ENCODE peak calls at places on chromosomes 2 and 18, in seven cellular contexts. One of them, this sample, is unnamed.
A peak's percentile ranks its signal among the peaks of the same experiment; 100 is the strongest.

GRCh38 chr18:37499008-37499407 is 66.6 kb downstream of the CELF4 start:
- DNase-seq in thoracic aorta: no peak
- DNase-seq in IMR-90: no peak
- DNase-seq in tibial nerve: no peak
- DNase-seq in keratinocyte: no peak
- DNase-seq in mucosa of descending colon: no peak
- DNase-seq in PC-3: no peak
- DNase-seq in this sample: peak; percentile 43

GRCh38 chr2:180456811-180457210 is 449.7 kb upstream of the CWC22 start:
- DNase-seq in keratinocyte: no peak
- DNase-seq in thoracic aorta: no peak
- DNase-seq in tibial nerve: no peak
- DNase-seq in IMR-90: no peak
- DNase-seq in PC-3: no peak
- DNase-seq in mucosa of descending colon: no peak
- DNase-seq in this sample: no peak

GRCh38 chr2:190716176-190716807 is 67.4 kb downstream of the NAB1 start:
- DNase-seq in keratinocyte: no peak
- DNase-seq in IMR-90: no peak
- DNase-seq in thoracic aorta: no peak
- DNase-seq in mucosa of descending colon: no peak
- DNase-seq in tibial nerve: no peak
- DNase-seq in PC-3: peak; percentile 75
- DNase-seq in this sample: no peak

GRCh38 chr2:113157897-113158753 is 15.6 kb upstream of the PSD4 start:
- DNase-seq in keratinocyte: peak; percentile 46
- DNase-seq in thoracic aorta: no peak
- DNase-seq in tibial nerve: no peak
- DNase-seq in mucosa of descending colon: no peak
- DNase-seq in PC-3: peak; percentile 89
- DNase-seq in IMR-90: peak; percentile 26
- DNase-seq in this sample: no peak

GRCh38 chr2:62300925-62301324 is 105.0 kb downstream of the B3GNT2 start:
- DNase-seq in mucosa of descending colon: no peak
- DNase-seq in PC-3: no peak
- DNase-seq in thoracic aorta: no peak
- DNase-seq in IMR-90: peak; percentile 6
- DNase-seq in tibial nerve: no peak
- DNase-seq in keratinocyte: no peak
- DNase-seq in this sample: no peak

GRCh38 chr2:7567646-7568045 is 650.4 kb downstream of the RNF144A start:
- DNase-seq in keratinocyte: no peak
- DNase-seq in mucosa of descending colon: peak; percentile 58
- DNase-seq in PC-3: no peak
- DNase-seq in IMR-90: no peak
- DNase-seq in thoracic aorta: no peak
- DNase-seq in tibial nerve: no peak
- DNase-seq in this sample: no peak

GRCh38 chr18:55286257-55286825 is 301.7 kb downstream of the TCF4 start:
- DNase-seq in mucosa of descending colon: no peak
- DNase-seq in PC-3: no peak
- DNase-seq in tibial nerve: no peak
- DNase-seq in IMR-90: no peak
- DNase-seq in keratinocyte: no peak
- DNase-seq in thoracic aorta: no peak
- DNase-seq in this sample: no peak

GRCh38 chr18:11511434-11512095 is 97.8 kb upstream of the SLC35G4 start:
- DNase-seq in PC-3: no peak
- DNase-seq in tibial nerve: no peak
- DNase-seq in mucosa of descending colon: no peak
- DNase-seq in thoracic aorta: no peak
- DNase-seq in keratinocyte: no peak
- DNase-seq in IMR-90: no peak
- DNase-seq in this sample: no peak

GRCh38 chr2:69143726-69144360 is 130.9 kb downstream of the ANTXR1 start:
- DNase-seq in keratinocyte: no peak
- DNase-seq in thoracic aorta: no peak
- DNase-seq in mucosa of descending colon: no peak
- DNase-seq in PC-3: peak; percentile 65
- DNase-seq in tibial nerve: no peak
- DNase-seq in IMR-90: peak; percentile 35
- DNase-seq in this sample: no peak

GRCh38 chr2:98027535-98027934 is 31.8 kb upstream of the TMEM131 start:
- DNase-seq in PC-3: no peak
- DNase-seq in mucosa of descending colon: no peak
- DNase-seq in keratinocyte: no peak
- DNase-seq in tibial nerve: no peak
- DNase-seq in thoracic aorta: no peak
- DNase-seq in IMR-90: no peak
- DNase-seq in this sample: no peak

GRCh38 chr2:2662847-2663356 is 331.8 kb upstream of the MYT1L start:
- DNase-seq in IMR-90: no peak
- DNase-seq in tibial nerve: no peak
- DNase-seq in thoracic aorta: no peak
- DNase-seq in mucosa of descending colon: no peak
- DNase-seq in keratinocyte: no peak
- DNase-seq in PC-3: peak; percentile 65
- DNase-seq in this sample: no peak

GRCh38 chr2:138814123-138814883 is 34.1 kb upstream of the NXPH2 start:
- DNase-seq in tibial nerve: no peak
- DNase-seq in keratinocyte: no peak
- DNase-seq in IMR-90: no peak
- DNase-seq in thoracic aorta: no peak
- DNase-seq in PC-3: peak; percentile 42
- DNase-seq in mucosa of descending colon: no peak
- DNase-seq in this sample: peak; percentile 16

GRCh38 chr2:45345331-45346305 is 265.4 kb downstream of the SRBD1 start:
- DNase-seq in PC-3: no peak
- DNase-seq in tibial nerve: no peak
- DNase-seq in thoracic aorta: no peak
- DNase-seq in keratinocyte: no peak
- DNase-seq in mucosa of descending colon: no peak
- DNase-seq in IMR-90: no peak
- DNase-seq in this sample: no peak

GRCh38 chr2:239882335-239882734 is 142.8 kb downstream of the NDUFA10 start:
- DNase-seq in mucosa of descending colon: no peak
- DNase-seq in tibial nerve: peak; percentile 43
- DNase-seq in thoracic aorta: no peak
- DNase-seq in PC-3: peak; percentile 74
- DNase-seq in IMR-90: no peak
- DNase-seq in keratinocyte: no peak
- DNase-seq in this sample: peak; percentile 68

GRCh38 chr2:239884051-239884405 is 141.1 kb downstream of the NDUFA10 start:
- DNase-seq in IMR-90: no peak
- DNase-seq in thoracic aorta: no peak
- DNase-seq in PC-3: no peak
- DNase-seq in keratinocyte: no peak
- DNase-seq in tibial nerve: no peak
- DNase-seq in mucosa of descending colon: no peak
- DNase-seq in this sample: no peak

GRCh38 chr2:239883326-239884050 is 141.7 kb downstream of the NDUFA10 start:
- DNase-seq in mucosa of descending colon: no peak
- DNase-seq in IMR-90: no peak
- DNase-seq in keratinocyte: no peak
- DNase-seq in tibial nerve: no peak
- DNase-seq in thoracic aorta: no peak
- DNase-seq in PC-3: no peak
- DNase-seq in this sample: no peak

GRCh38 chr2:239881561-239882320 is 143.4 kb downstream of the NDUFA10 start:
- DNase-seq in tibial nerve: no peak
- DNase-seq in keratinocyte: no peak
- DNase-seq in mucosa of descending colon: no peak
- DNase-seq in PC-3: no peak
- DNase-seq in IMR-90: no peak
- DNase-seq in thoracic aorta: peak; percentile 19
- DNase-seq in this sample: no peak

GRCh38 chr2:239882781-239883180 is 142.4 kb downstream of the NDUFA10 start:
- DNase-seq in keratinocyte: no peak
- DNase-seq in thoracic aorta: no peak
- DNase-seq in IMR-90: no peak
- DNase-seq in tibial nerve: no peak
- DNase-seq in PC-3: no peak
- DNase-seq in mucosa of descending colon: no peak
- DNase-seq in this sample: no peak
- H3K9me3 ChIP-seq in keratinocyte: peaks cover 3% of the 10 kb centered on the region
- H3K9me3 ChIP-seq in thoracic aorta: peaks cover 18% of the 10 kb centered on the region
- H3K9me3 ChIP-seq in IMR-90: peaks cover 14% of the 10 kb centered on the region
- H3K9me3 ChIP-seq in tibial nerve: no peaks in the 10 kb centered on the region
- H3K9me3 ChIP-seq in PC-3: peaks cover 10% of the 10 kb centered on the region
- H3K9me3 ChIP-seq in mucosa of descending colon: peaks cover 26% of the 10 kb centered on the region
- H3K9me3 ChIP-seq in this sample: peaks cover 2% of the 10 kb centered on the region

GRCh38 chr2:162091325-162092007 is 17.5 kb upstream of the DPP4 start:
- DNase-seq in IMR-90: peak; percentile 42
- DNase-seq in PC-3: peak; percentile 92
- DNase-seq in tibial nerve: no peak
- DNase-seq in thoracic aorta: no peak
- DNase-seq in keratinocyte: peak; percentile 73
- DNase-seq in mucosa of descending colon: peak; percentile 64
- DNase-seq in this sample: peak; percentile 55
- TF ChIP-seq CTCF in IMR-90: no peak
- TF ChIP-seq CTCF in PC-3: peak; percentile 63
- TF ChIP-seq CTCF in tibial nerve: no peak
- TF ChIP-seq CTCF in thoracic aorta: no peak
- TF ChIP-seq CTCF in keratinocyte: peak; percentile 72
- TF ChIP-seq CTCF in mucosa of descending colon: no peak
- TF ChIP-seq CTCF in this sample: peak; percentile 46

GRCh38 chr2:172554352-172555271 is 1.3 kb upstream of the PDK1 start:
- DNase-seq in thoracic aorta: no peak
- DNase-seq in PC-3: peak; percentile 2
- DNase-seq in keratinocyte: no peak
- DNase-seq in IMR-90: no peak
- DNase-seq in mucosa of descending colon: no peak
- DNase-seq in tibial nerve: no peak
- DNase-seq in this sample: no peak
- H3K4me3 ChIP-seq in thoracic aorta: peak overlapping the region; percentile 94
- H3K4me3 ChIP-seq in PC-3: peak overlapping the region; percentile 95
- H3K4me3 ChIP-seq in keratinocyte: peak overlapping the region; percentile 68
- H3K4me3 ChIP-seq in IMR-90: peak overlapping the region; percentile 81
- H3K4me3 ChIP-seq in mucosa of descending colon: peak overlapping the region; percentile 87
- H3K4me3 ChIP-seq in tibial nerve: peak overlapping the region; percentile 75
- H3K4me3 ChIP-seq in this sample: peak overlapping the region; percentile 81

GRCh38 chr2:115694651-115695050 is 1252.2 kb downstream of the DPP10 start:
- DNase-seq in tibial nerve: no peak
- DNase-seq in mucosa of descending colon: no peak
- DNase-seq in IMR-90: no peak
- DNase-seq in PC-3: no peak
- DNase-seq in thoracic aorta: no peak
- DNase-seq in keratinocyte: no peak
- DNase-seq in this sample: no peak
- H3K9me3 ChIP-seq in tibial nerve: no peaks in the 10 kb centered on the region
- H3K9me3 ChIP-seq in mucosa of descending colon: peaks cover 3% of the 10 kb centered on the region
- H3K9me3 ChIP-seq in IMR-90: peaks cover 7% of the 10 kb centered on the region
- H3K9me3 ChIP-seq in PC-3: peaks cover 15% of the 10 kb centered on the region
- H3K9me3 ChIP-seq in thoracic aorta: no peaks in the 10 kb centered on the region
- H3K9me3 ChIP-seq in keratinocyte: no peaks in the 10 kb centered on the region
- H3K9me3 ChIP-seq in this sample: no peaks in the 10 kb centered on the region

DNA sequence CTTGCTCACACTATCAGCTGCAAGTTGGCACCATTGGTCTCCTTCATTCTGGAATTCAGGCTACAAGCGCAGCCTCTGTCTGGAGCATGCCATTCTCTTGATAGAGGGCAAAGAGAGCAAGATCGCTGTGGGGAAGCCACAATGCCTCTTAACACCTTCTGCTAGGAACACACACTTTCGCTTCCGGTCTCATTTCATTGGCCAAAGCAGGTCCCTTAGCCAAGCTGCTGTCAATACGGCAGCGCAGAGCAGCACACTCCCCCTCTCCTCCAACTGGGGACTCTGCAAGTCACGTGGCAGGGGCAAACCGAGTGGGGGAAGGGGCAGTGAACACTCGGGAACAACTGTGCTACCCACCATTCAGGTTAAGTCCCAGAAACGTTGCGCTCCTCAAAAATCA is 98.1 kb downstream of the MMADHC start:
- DNase-seq in PC-3: no peak
- DNase-seq in IMR-90: no peak
- DNase-seq in tibial nerve: no peak
- DNase-seq in mucosa of descending colon: no peak
- DNase-seq in keratinocyte: no peak
- DNase-seq in thoracic aorta: no peak
- DNase-seq in this sample: no peak
- TF ChIP-seq CTCF in PC-3: no peak
- TF ChIP-seq CTCF in IMR-90: no peak
- TF ChIP-seq CTCF in tibial nerve: no peak
- TF ChIP-seq CTCF in mucosa of descending colon: no peak
- TF ChIP-seq CTCF in keratinocyte: no peak
- TF ChIP-seq CTCF in thoracic aorta: no peak
- TF ChIP-seq CTCF in this sample: no peak